ENCODE peak calls at places on chromosomes 13 and 19, in six cellular contexts. One of them, this sample, is unnamed. For H3K9me3, the result is how much of the 10 kb centered on the place peaks cover.

GRCh38 chr13:114067886-114068722 is 64.3 kb downstream of the RASA3 start:
- DNase-seq in right atrium auricular region: no peak
- DNase-seq in upper lobe of right lung: peak
- DNase-seq in spleen: no peak
- DNase-seq in CD8-positive, alpha-beta memory T cell: peak
- DNase-seq in left lung: peak
- DNase-seq in this sample: peak

GRCh38 chr13:28449826-28450773 is 44.8 kb downstream of the FLT1 start:
- DNase-seq in right atrium auricular region: no peak
- DNase-seq in upper lobe of right lung: no peak
- DNase-seq in spleen: no peak
- DNase-seq in CD8-positive, alpha-beta memory T cell: no peak
- DNase-seq in left lung: no peak
- DNase-seq in this sample: no peak

GRCh38 chr13:95588721-95589120 is 36.2 kb downstream of the CLDN10 start:
- DNase-seq in right atrium auricular region: no peak
- DNase-seq in upper lobe of right lung: no peak
- DNase-seq in spleen: no peak
- DNase-seq in CD8-positive, alpha-beta memory T cell: no peak
- DNase-seq in left lung: no peak
- DNase-seq in this sample: no peak

GRCh38 chr19:40424637-40425449 is 949 bp downstream of the SERTAD1 start:
- DNase-seq in right atrium auricular region: no peak
- DNase-seq in upper lobe of right lung: no peak
- DNase-seq in spleen: peak
- DNase-seq in CD8-positive, alpha-beta memory T cell: no peak
- DNase-seq in left lung: no peak
- DNase-seq in this sample: no peak

GRCh38 chr13:73898276-73898675 is 235.9 kb downstream of the KLF12 start:
- DNase-seq in right atrium auricular region: no peak
- DNase-seq in upper lobe of right lung: no peak
- DNase-seq in spleen: no peak
- DNase-seq in CD8-positive, alpha-beta memory T cell: no peak
- DNase-seq in left lung: no peak
- DNase-seq in this sample: no peak

GRCh38 chr13:23871616-23872220 is 17.5 kb downstream of the MIPEP start:
- DNase-seq in right atrium auricular region: no peak
- DNase-seq in upper lobe of right lung: no peak
- DNase-seq in spleen: no peak
- DNase-seq in CD8-positive, alpha-beta memory T cell: peak
- DNase-seq in left lung: no peak
- DNase-seq in this sample: no peak

GRCh38 chr13:109985871-109986270 is 199.5 kb upstream of the IRS2 start:
- DNase-seq in right atrium auricular region: no peak
- DNase-seq in upper lobe of right lung: no peak
- DNase-seq in spleen: no peak
- DNase-seq in CD8-positive, alpha-beta memory T cell: no peak
- DNase-seq in left lung: no peak
- DNase-seq in this sample: no peak

GRCh38 chr13:49319555-49320350 is 72.0 kb downstream of the CDADC1 start:
- DNase-seq in right atrium auricular region: no peak
- DNase-seq in upper lobe of right lung: no peak
- DNase-seq in spleen: no peak
- DNase-seq in CD8-positive, alpha-beta memory T cell: no peak
- DNase-seq in left lung: no peak
- DNase-seq in this sample: no peak

GRCh38 chr13:93234459-93234858 is 7.9 kb downstream of the GPC6 start:
- DNase-seq in right atrium auricular region: no peak
- DNase-seq in upper lobe of right lung: no peak
- DNase-seq in spleen: no peak
- DNase-seq in CD8-positive, alpha-beta memory T cell: no peak
- DNase-seq in left lung: no peak
- DNase-seq in this sample: no peak

DNA sequence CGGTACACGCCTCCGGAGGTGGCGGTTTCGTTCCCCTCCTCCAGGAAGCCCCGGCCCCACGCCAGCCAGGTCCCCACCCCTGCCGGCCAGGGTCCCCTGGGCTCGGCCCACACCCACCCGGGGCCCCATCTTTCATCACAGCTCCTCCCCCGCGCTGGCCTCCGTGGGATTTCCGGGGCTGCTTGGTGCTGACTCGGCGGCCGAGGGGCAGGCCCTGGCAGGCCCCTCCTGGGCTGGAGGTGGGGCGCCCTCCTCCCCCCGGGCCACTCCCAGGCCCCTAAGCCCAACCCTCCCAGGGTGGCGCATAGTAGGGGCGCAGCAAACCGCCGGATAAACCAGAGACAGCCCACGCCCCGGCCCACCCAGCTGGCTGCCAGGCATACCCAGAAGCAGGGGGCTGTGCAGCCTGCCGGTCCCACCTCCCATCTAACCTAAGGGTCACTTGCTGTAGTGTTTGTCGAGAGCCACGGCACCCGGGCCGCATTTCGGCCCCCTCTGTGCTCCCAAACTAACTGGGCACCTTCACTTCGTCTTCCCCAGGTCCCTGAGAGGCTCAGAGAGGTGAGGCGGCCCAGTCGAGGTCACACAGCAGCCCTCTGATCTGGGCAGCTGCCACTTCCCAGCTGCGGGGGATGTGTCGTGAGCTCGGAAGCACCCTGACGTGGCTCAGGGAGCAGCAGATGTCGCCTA is 6.6 kb downstream of the ZBTB7A start:
- DNase-seq in right atrium auricular region: no peak
- DNase-seq in upper lobe of right lung: peak
- DNase-seq in spleen: peak
- DNase-seq in CD8-positive, alpha-beta memory T cell: peak
- DNase-seq in left lung: no peak
- DNase-seq in this sample: no peak
- H3K4me3 ChIP-seq in right atrium auricular region: no peak
- H3K4me3 ChIP-seq in upper lobe of right lung: peak
- H3K4me3 ChIP-seq in spleen: peak
- H3K4me3 ChIP-seq in CD8-positive, alpha-beta memory T cell: peak
- H3K4me3 ChIP-seq in left lung: no peak
- H3K4me3 ChIP-seq in this sample: peak

DNA sequence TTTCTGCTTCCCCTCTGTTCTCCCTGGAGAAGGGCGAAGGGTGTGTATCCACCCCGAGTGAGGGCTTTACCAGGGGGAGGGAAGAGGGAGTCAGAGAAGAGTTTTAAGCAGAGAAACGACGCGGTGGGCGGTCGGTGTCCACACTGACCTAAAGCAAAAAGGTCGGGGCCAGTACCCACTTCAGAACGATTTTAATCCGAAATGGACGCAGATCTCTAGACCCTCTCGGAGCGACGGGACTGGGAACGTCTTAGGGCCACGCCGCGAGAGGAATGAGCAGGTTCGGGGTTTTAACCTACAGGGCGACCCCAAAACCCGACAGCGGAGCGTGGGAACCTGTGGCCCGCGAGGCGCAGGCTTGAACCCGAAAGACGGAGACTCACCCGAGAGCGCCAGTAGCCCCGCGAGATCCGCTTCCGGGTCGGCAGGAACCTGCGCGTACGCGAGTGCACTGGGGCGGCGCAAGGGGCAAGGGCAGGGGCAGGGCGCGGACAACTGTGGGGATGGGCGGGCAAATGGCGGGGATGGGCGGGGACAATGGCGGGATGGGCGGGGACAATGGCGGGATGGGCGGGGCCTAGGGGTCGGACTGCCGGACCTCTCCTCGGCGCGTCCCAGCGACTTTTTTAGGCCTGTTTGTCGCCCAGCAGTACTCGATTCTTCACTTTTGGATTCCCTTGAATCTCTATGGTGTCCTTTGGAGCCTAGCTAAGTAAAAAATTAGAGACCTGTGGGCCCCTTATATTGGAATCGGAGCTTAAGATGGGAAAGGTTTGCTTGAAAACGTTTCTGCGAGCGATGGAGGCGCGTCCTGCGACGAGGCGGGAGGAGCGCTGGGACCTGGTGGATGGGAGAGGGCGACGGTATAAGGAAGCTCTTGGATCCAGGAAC is at the start of gene ZNF677:
- DNase-seq in right atrium auricular region: peak
- DNase-seq in upper lobe of right lung: peak
- DNase-seq in spleen: peak
- DNase-seq in CD8-positive, alpha-beta memory T cell: peak
- DNase-seq in left lung: peak
- DNase-seq in this sample: peak
- H3K9me3 ChIP-seq in right atrium auricular region: under half
- H3K9me3 ChIP-seq in upper lobe of right lung: under half
- H3K9me3 ChIP-seq in spleen: half or more
- H3K9me3 ChIP-seq in CD8-positive, alpha-beta memory T cell: under half
- H3K9me3 ChIP-seq in left lung: under half
- H3K9me3 ChIP-seq in this sample: under half

DNA sequence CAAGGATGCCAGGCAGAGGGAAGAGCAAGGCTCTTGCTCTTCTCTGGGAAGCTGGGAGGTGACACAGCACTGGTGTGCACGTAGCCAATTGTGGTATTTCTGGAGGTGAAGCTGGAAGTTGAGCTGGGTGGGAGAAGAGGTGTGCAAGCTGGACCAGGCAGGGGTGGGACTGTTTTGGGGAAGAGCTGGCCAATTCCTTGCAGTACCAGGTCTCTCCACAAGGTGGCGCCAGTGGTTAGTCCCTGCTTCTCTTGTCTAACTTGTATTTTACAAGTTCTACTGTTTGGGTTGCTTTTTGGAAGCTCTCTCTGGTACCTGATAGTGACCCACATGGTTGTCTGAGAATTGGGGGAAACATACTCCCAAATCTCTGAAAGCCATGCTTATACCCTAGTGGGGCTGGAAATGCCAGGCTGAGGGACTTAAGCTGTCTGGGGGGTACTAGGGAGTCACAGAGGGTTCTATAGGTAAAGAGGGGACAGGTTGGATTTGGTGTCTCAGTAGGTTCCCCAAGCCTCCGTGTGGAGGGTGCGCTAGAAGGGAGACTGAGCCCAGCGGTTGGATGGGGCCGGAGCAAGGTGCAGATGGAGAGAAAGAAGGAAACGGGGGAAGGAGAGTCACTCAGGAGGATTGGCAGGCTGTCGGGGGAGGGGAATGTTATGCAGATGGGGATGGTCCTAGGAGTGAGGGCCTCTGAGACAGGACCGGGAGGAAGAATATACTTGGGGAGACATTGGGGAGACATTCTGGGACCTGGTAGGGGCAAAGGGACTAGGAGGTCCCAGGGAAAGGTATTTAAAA is 3.0 kb downstream of the HPN start:
- DNase-seq in right atrium auricular region: peak
- DNase-seq in upper lobe of right lung: no peak
- DNase-seq in spleen: no peak
- DNase-seq in CD8-positive, alpha-beta memory T cell: peak
- DNase-seq in left lung: no peak
- DNase-seq in this sample: peak
- H3K27ac ChIP-seq in right atrium auricular region: no peak
- H3K27ac ChIP-seq in upper lobe of right lung: no peak
- H3K27ac ChIP-seq in spleen: no peak
- H3K27ac ChIP-seq in CD8-positive, alpha-beta memory T cell: no peak
- H3K27ac ChIP-seq in left lung: no peak
- H3K27ac ChIP-seq in this sample: no peak

DNA sequence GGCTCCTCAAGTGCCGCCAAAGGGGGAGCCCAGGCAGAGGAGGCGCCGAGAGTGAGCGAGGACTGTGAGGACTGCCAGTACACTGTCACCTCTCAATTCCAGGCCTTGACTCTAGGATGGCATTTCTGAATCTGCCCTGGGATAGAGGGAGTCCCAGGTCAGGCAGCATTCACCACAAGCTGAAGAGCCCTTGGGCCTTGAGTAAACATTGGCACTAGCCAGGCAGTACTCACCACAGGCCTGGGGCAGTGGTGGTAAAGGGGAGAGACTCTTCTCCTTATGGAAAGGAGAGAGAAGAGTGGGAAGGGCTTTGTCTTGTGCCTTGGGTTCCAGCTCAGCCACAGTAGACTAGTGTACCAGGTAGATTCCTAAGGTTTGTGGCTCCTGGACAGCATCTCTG is 39.7 kb upstream of the HTR2A start:
- DNase-seq in right atrium auricular region: no peak
- DNase-seq in upper lobe of right lung: no peak
- DNase-seq in spleen: no peak
- DNase-seq in CD8-positive, alpha-beta memory T cell: no peak
- DNase-seq in left lung: peak
- DNase-seq in this sample: no peak
- H3K4me3 ChIP-seq in right atrium auricular region: no peak
- H3K4me3 ChIP-seq in upper lobe of right lung: no peak
- H3K4me3 ChIP-seq in spleen: no peak
- H3K4me3 ChIP-seq in CD8-positive, alpha-beta memory T cell: no peak
- H3K4me3 ChIP-seq in left lung: no peak
- H3K4me3 ChIP-seq in this sample: no peak

DNA sequence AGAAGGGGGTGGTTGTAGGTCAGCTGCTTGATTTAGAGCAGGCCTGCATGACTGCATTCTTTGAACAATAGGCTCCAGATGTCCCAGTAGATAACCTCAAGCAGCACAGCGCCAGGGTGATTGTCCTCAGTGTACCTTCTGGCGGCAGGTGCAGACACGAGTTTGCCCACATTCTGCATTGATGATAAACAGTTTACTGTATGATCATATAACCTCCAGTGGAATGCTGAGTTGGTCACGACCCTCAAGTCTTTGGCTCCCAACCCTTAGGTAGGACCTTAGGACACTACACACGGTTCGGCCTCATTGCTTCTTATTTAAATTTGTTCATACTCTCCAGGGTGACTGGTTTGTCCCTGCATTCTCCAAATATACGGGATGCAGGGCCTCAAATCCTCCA is 12.2 kb downstream of the ZNF439 start:
- DNase-seq in right atrium auricular region: no peak
- DNase-seq in upper lobe of right lung: no peak
- DNase-seq in spleen: no peak
- DNase-seq in CD8-positive, alpha-beta memory T cell: no peak
- DNase-seq in left lung: no peak
- DNase-seq in this sample: no peak
- H3K9me3 ChIP-seq in right atrium auricular region: under half
- H3K9me3 ChIP-seq in upper lobe of right lung: under half
- H3K9me3 ChIP-seq in spleen: half or more
- H3K9me3 ChIP-seq in CD8-positive, alpha-beta memory T cell: under half
- H3K9me3 ChIP-seq in left lung: under half
- H3K9me3 ChIP-seq in this sample: half or more

DNA sequence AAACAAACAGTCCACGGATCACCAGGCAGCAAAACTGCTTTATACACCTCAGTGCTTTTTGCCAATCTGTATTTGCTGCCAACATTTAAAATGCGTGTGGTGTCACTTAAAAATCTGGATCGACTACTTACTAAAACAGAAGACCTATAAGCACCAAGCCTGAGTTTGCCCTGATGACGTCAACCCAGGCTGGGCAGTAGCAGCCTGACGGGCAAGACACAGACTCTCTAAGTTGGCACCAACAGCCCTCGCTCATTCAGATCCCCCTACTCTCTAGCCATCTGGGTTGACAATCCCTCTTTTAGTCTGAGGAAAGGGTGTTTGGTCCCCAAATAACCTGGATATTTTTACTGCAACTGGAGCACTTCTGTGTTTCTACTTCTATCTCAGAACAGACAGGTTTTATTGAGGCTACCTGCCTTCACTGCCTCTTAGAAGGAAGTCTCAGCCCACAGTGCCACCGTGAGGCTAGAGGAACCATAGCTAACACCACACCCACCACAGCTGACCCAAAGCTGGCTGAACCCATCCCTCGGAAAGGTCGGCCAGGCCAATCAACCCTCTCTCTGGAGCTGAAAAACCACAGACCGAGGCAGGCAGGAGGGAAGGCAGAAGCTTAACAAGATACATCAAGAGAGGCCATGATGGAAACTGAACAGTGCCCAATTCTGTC is 6.9 kb downstream of the SUGP2 start:
- DNase-seq in right atrium auricular region: no peak
- DNase-seq in upper lobe of right lung: no peak
- DNase-seq in spleen: no peak
- DNase-seq in CD8-positive, alpha-beta memory T cell: no peak
- DNase-seq in left lung: peak
- DNase-seq in this sample: no peak
- H3K27ac ChIP-seq in right atrium auricular region: no peak
- H3K27ac ChIP-seq in upper lobe of right lung: no peak
- H3K27ac ChIP-seq in spleen: no peak
- H3K27ac ChIP-seq in CD8-positive, alpha-beta memory T cell: no peak
- H3K27ac ChIP-seq in left lung: no peak
- H3K27ac ChIP-seq in this sample: no peak